ENCODE peak calls at places on chromosome 15, in eight cellular contexts. Y is GM10248; O is caudate nucleus; E is omental fat pad; J is IMR-90; S is stimulated activated CD8-positive, alpha-beta memory T cell treated with anti-CD3 and anti-CD28 coated beads, Interleukin-4, amount 100 ng/mL, for 24 hours; H is cardiac septum; Z is H7. N is an unnamed sample.

GRCh38 chr15:36899696-36900095 is 200.7 kb downstream of the MEIS2 start:
- DNase-seq in O (no peak), H (no peak), E (no peak), J (no peak), Y (no peak), Z (no peak), S (no peak), N (no peak)

GRCh38 chr15:24878153-24878552 is 76.6 kb upstream of the SNRPN start:
- DNase-seq in S (no peak), Y (no peak), Z (no peak), J (peak), O (no peak), H (peak), E (no peak), N (no peak)

GRCh38 chr15:74832826-74833225 is 6.4 kb downstream of the CPLX3 start:
- DNase-seq in O (no peak), Z (no peak), H (no peak), S (no peak), E (no peak), Y (no peak), J (no peak), N (no peak)

GRCh38 chr15:75161788-75162414 is 39.8 kb upstream of the C15orf39 start:
- DNase-seq in Y (no peak), Z (no peak), E (no peak), S (no peak), H (no peak), O (no peak), J (no peak), N (peak)

GRCh38 chr15:66498501-66499386 is 1.2 kb upstream of the SNAPC5 start:
- DNase-seq in Z (no peak), H (no peak), O (no peak), J (peak), E (no peak), S (no peak), Y (no peak), N (no peak)

GRCh38 chr15:98169551-98169950 is 209.0 kb downstream of the ARRDC4 start:
- DNase-seq in S (no peak), Y (no peak), H (no peak), E (no peak), O (no peak), J (no peak), Z (no peak), N (no peak)

GRCh38 chr15:39583586-39584265 is 2.8 kb downstream of the THBS1 start:
- DNase-seq in Y (peak), S (peak), O (no peak), J (peak), H (no peak), E (no peak), Z (peak), N (no peak)

GRCh38 chr15:92907880-92908279 is 7.8 kb downstream of the CHD2 start:
- DNase-seq in H (no peak), Y (no peak), E (no peak), J (peak), Z (no peak), O (no peak), S (no peak), N (no peak)

GRCh38 chr15:85745525-85745924 is 49.2 kb downstream of the KLHL25 start:
- DNase-seq in Y (no peak), S (no peak), J (no peak), O (no peak), E (no peak), Z (peak), H (peak), N (peak)

GRCh38 chr15:79283252-79284048 is 928 bp downstream of the ANKRD34C start:
- DNase-seq in H (no peak), E (no peak), J (peak), O (peak), Y (peak), Z (peak), S (peak), N (no peak)

GRCh38 chr15:31078461-31078860 is 23.1 kb downstream of the TRPM1 start:
- DNase-seq in H (no peak), S (no peak), J (no peak), Z (no peak), O (no peak), Y (no peak), E (no peak), N (no peak)

GRCh38 chr15:62444104-62445027 is 279.3 kb upstream of the C2CD4B start:
- DNase-seq in E (no peak), Y (no peak), J (peak), S (no peak), O (no peak), H (no peak), Z (no peak), N (no peak)

GRCh38 chr15:67186226-67186649 is 68.2 kb downstream of the AAGAB start:
- DNase-seq in O (no peak), Z (no peak), S (no peak), J (no peak), H (peak), E (no peak), Y (no peak), N (no peak)

GRCh38 chr15:23854535-23855252 is 167.6 kb upstream of the NDN start:
- DNase-seq in H (no peak), Y (no peak), E (no peak), O (no peak), Z (no peak), J (no peak), S (no peak), N (no peak)

GRCh38 chr15:58724471-58724870 is 25.0 kb downstream of the ADAM10 start:
- DNase-seq in E (no peak), H (no peak), Y (peak), Z (no peak), O (no peak), S (no peak), J (peak), N (no peak)

GRCh38 chr15:66685638-66686150 is 16.3 kb upstream of the SMAD6 start:
- DNase-seq in Z (no peak), Y (no peak), J (no peak), O (no peak), H (no peak), E (no peak), S (no peak), N (no peak)

GRCh38 chr15:70196314-70197291 is 98.9 kb upstream of the TLE3 start:
- DNase-seq in H (peak), Y (peak), J (peak), O (no peak), Z (peak), E (peak), S (no peak), N (no peak)

GRCh38 chr15:88749699-88750098 is 53.5 kb upstream of the ACAN start:
- DNase-seq in O (no peak), Y (no peak), J (no peak), E (no peak), H (no peak), Z (no peak), S (no peak), N (no peak)

GRCh38 chr15:62782100-62782791 is 260.3 kb upstream of the TPM1 start:
- DNase-seq in O (no peak), H (peak), Y (peak), Z (peak), S (no peak), J (peak), E (no peak), N (no peak)

GRCh38 chr15:51739056-51739455 is 1.6 kb upstream of the LYSMD2 start:
- DNase-seq in J (no peak), H (no peak), O (no peak), E (no peak), Y (no peak), Z (no peak), S (no peak), N (no peak)

GRCh38 chr15:80317389-80318169 is 65.6 kb upstream of the CTXND1 start:
- DNase-seq in J (peak), S (no peak), Y (no peak), O (peak), E (no peak), Z (no peak), H (no peak), N (no peak)